ENCODE peak calls at places on chromosomes 11 and 22, in five cellular contexts. U is small intestine; A is uterus; K is aorta; D is CD8-positive, alpha-beta memory T cell. C is an unnamed sample.

GRCh38 chr11:88103337-88104206 is 71.7 kb downstream of the RAB38 start:
- DNase-seq in U (peak; percentile 32), K (no peak), D (peak; percentile 28), A (no peak), C (peak; percentile 39)

GRCh38 chr11:27184458-27185312 is 144.1 kb downstream of the BBOX1 start:
- DNase-seq in K (no peak), D (no peak), U (no peak), A (no peak), C (no peak)

GRCh38 chr11:17171342-17171741 is 36.4 kb downstream of the PIK3C2A start:
- DNase-seq in K (no peak), U (no peak), A (no peak), D (no peak), C (no peak)

GRCh38 chr11:9574556-9574805 is 1.0 kb downstream of the WEE1 start:
- DNase-seq in D (no peak), A (peak; percentile 56), U (no peak), K (peak; percentile 82), C (peak; percentile 74)

GRCh38 chr11:70272009-70272408 is 1.5 kb downstream of the PPFIA1 start:
- DNase-seq in K (peak; percentile 40), D (no peak), A (no peak), U (no peak), C (no peak)

GRCh38 chr11:49303080-49303479 is 94.7 kb upstream of the FOLH1 start:
- DNase-seq in D (no peak), U (no peak), A (no peak), K (no peak), C (no peak)

GRCh38 chr11:118156531-118157185 is 4.0 kb upstream of the SCN4B start:
- DNase-seq in D (no peak), A (no peak), K (peak; percentile 55), U (no peak), C (no peak)

GRCh38 chr11:95512682-95513081 is 276.9 kb downstream of the FAM76B start:
- DNase-seq in K (no peak), A (peak; percentile 86), D (no peak), U (no peak), C (peak; percentile 10)

GRCh38 chr11:134632347-134633119 is 220.5 kb upstream of the B3GAT1 start:
- DNase-seq in D (no peak), K (peak; percentile 51), U (no peak), A (no peak), C (no peak)
- H3K4me3 ChIP-seq in D (no peak overlapping the region), K (no peak overlapping the region), U (no peak overlapping the region), A (no peak overlapping the region), C (no peak overlapping the region)

GRCh38 chr22:48245119-48245485 is 1482.7 kb downstream of the TBC1D22A start:
- DNase-seq in U (no peak), K (no peak), A (no peak), D (no peak), C (no peak)

GRCh38 chr22:48241658-48242057 is 1479.2 kb downstream of the TBC1D22A start:
- DNase-seq in K (no peak), D (no peak), A (no peak), U (no peak), C (no peak)

GRCh38 chr22:48242461-48242864 is 1480.0 kb downstream of the TBC1D22A start:
- DNase-seq in A (no peak), K (no peak), U (no peak), D (no peak), C (no peak)

GRCh38 chr22:48247829-48248228 is 1485.4 kb downstream of the TBC1D22A start:
- DNase-seq in D (no peak), U (no peak), K (peak; percentile 6), A (no peak), C (no peak)

GRCh38 chr22:48244388-48245118 is 1482.1 kb downstream of the TBC1D22A start:
- DNase-seq in U (no peak), K (no peak), D (no peak), A (no peak), C (peak; percentile 35)
- H3K4me1 ChIP-seq in U (no peaks in the 10 kb centered on the region), K (no peaks in the 10 kb centered on the region), D (peaks cover 17% of the 10 kb centered on the region), A (no peaks in the 10 kb centered on the region), C (no peaks in the 10 kb centered on the region)

GRCh38 chr11:32830413-32830738 is 649 bp downstream of the PRRG4 start:
- DNase-seq in K (no peak), U (peak; percentile 88), A (no peak), D (no peak), C (no peak)
- H3K4me3 ChIP-seq in K (no peak overlapping the region), U (peak overlapping the region; percentile 65), A (peak overlapping the region; percentile 45), D (no peak overlapping the region), C (peak overlapping the region; percentile 66)

GRCh38 chr22:36424901-36425579 is 37.3 kb upstream of the MYH9 start:
- DNase-seq in D (no peak), U (no peak), K (no peak), A (no peak), C (no peak)
- H3K4me1 ChIP-seq in D (peaks cover 13% of the 10 kb centered on the region), U (peaks cover 7% of the 10 kb centered on the region), K (no peaks in the 10 kb centered on the region), A (no peaks in the 10 kb centered on the region), C (no peaks in the 10 kb centered on the region)

DNA sequence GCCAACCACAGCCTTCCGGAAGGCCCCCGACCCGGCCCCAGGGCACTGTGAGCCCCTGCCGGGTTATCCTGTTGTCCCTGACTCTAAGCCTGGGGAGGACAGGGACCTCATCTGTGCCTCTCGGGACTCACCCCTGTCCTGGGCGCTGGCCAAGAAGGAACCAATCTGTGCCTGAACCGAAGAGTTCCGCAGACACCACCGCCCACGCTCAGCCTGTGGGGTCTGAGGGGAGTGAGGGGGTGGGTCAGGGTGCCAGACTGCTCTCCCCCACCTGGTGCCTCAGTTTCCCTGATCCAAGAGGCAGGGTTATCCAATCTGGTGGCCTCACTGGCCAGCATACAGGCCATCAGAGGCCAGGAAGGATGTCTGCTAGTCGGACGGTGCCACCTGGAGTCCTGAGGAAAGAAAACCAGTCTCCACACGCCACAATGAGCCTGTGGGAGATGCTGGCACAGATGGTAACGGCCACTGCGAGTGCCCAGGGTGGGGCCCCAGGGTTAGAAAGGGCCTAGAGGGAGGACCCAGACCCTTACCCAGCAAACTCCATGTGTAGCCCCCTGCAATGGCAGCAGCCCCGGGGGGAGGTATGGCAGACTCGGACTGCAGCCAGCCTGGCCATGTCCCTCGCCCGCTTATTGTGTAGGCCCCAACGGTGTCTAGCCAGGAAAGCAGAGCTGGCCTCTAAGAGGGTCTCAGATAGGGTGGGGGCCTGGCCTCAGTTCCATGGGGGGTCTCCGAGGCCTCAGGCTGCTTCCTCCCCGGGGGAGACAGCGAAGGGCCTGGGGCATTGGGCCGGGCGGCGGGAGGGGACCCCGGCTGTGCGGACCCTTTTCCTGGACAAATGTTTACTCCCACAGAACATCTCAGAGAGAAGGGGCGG is 827 bp upstream of the TNNT3 start:
- DNase-seq in U (peak; percentile 13), D (no peak), K (peak; percentile 72), A (no peak), C (no peak)
- H3K4me3 ChIP-seq in U (no peak overlapping the region), D (no peak overlapping the region), K (no peak overlapping the region), A (no peak overlapping the region), C (no peak overlapping the region)

GRCh38 chr22:38202437-38203089 is 769 bp downstream of the MAFF start:
- DNase-seq in D (peak; percentile 51), K (peak; percentile 97), U (peak; percentile 65), A (peak; percentile 93), C (peak; percentile 93)
- H3K4me1 ChIP-seq in D (peaks cover 29% of the 10 kb centered on the region), K (no peaks in the 10 kb centered on the region), U (peaks cover 5% of the 10 kb centered on the region), A (peaks cover 7% of the 10 kb centered on the region), C (peaks cover 10% of the 10 kb centered on the region)

GRCh38 chr11:66291303-66291705 is 390 bp upstream of the TMEM151A start:
- DNase-seq in D (no peak), K (no peak), U (no peak), A (no peak), C (no peak)
- H3K4me3 ChIP-seq in D (no peak overlapping the region), K (no peak overlapping the region), U (no peak overlapping the region), A (no peak overlapping the region), C (no peak overlapping the region)

GRCh38 chr11:131192628-131193027 is 177.8 kb upstream of the NTM start:
- DNase-seq in A (no peak), U (no peak), D (no peak), K (no peak), C (no peak)
- H3K4me1 ChIP-seq in A (no peaks in the 10 kb centered on the region), U (no peaks in the 10 kb centered on the region), D (no peaks in the 10 kb centered on the region), K (no peaks in the 10 kb centered on the region), C (no peaks in the 10 kb centered on the region)

GRCh38 chr22:26646158-26646557 is 11.2 kb upstream of the MIAT start:
- DNase-seq in D (no peak), A (no peak), K (no peak), U (no peak), C (no peak)
- H3K4me3 ChIP-seq in D (no peak overlapping the region), A (no peak overlapping the region), K (no peak overlapping the region), U (no peak overlapping the region), C (no peak overlapping the region)

C was measured in pancreas.